ENCODE peak calls at places on chromosome 4, in four cellular contexts. F, A, G and S are unnamed samples.

GRCh38 chr4:153205028-153205648 is 895 bp downstream of the TRIM2 start:
- DNase-seq in A (no peak), G (no peak), F (no peak), S (no peak)

GRCh38 chr4:85837334-85837733 is 362.4 kb downstream of the ARHGAP24 start:
- DNase-seq in G (no peak), F (peak), A (no peak), S (no peak)

GRCh38 chr4:108683479-108683878 is 33.1 kb downstream of the OSTC start:
- DNase-seq in A (no peak), G (peak), F (peak), S (peak)

GRCh38 chr4:150570862-150571261 is 11.1 kb upstream of the MAB21L2 start:
- DNase-seq in G (no peak), A (no peak), F (no peak), S (no peak)

GRCh38 chr4:147479817-147480216 is 1.1 kb upstream of the EDNRA start:
- DNase-seq in G (peak), A (no peak), F (peak), S (peak)

GRCh38 chr4:95409127-95409526 is 139.6 kb downstream of the UNC5C start:
- DNase-seq in F (peak), A (no peak), G (no peak), S (no peak)

GRCh38 chr4:149765630-149766029 is 50.0 kb downstream of the IQCM start:
- DNase-seq in F (peak), G (peak), A (no peak), S (peak)

GRCh38 chr4:23290656-23291055 is 597.9 kb downstream of the GBA3 start:
- DNase-seq in A (no peak), G (no peak), F (peak), S (no peak)

GRCh38 chr4:144656857-144657256 is 10.9 kb downstream of the HHIP start:
- DNase-seq in G (no peak), F (peak), A (no peak), S (no peak)

GRCh38 chr4:153137168-153137567 is 67.1 kb upstream of the TRIM2 start:
- DNase-seq in G (peak), F (peak), A (no peak), S (peak)

GRCh38 chr4:188603646-188604045 is 464.4 kb downstream of the TRIML1 start:
- DNase-seq in F (no peak), A (no peak), G (no peak), S (no peak)

GRCh38 chr4:114191496-114191895 is 212.0 kb upstream of the ARSJ start:
- DNase-seq in G (no peak), F (no peak), A (no peak), S (no peak)

GRCh38 chr4:116705466-116705865 is 379.9 kb downstream of the TRAM1L1 start:
- DNase-seq in G (no peak), F (no peak), A (no peak), S (no peak)

GRCh38 chr4:173181769-173182374 is 13.3 kb downstream of the GALNT7 start:
- DNase-seq in A (no peak), G (no peak), F (peak), S (peak)

GRCh38 chr4:38185406-38185805 is 225.2 kb downstream of the PTTG2 start:
- DNase-seq in G (no peak), A (no peak), F (no peak), S (no peak)

GRCh38 chr4:38182334-38182998 is 222.3 kb downstream of the PTTG2 start:
- DNase-seq in A (no peak), F (no peak), G (no peak), S (no peak)

GRCh38 chr4:38188136-38188535 is 227.9 kb downstream of the PTTG2 start:
- DNase-seq in A (no peak), F (no peak), G (no peak), S (no peak)

GRCh38 chr4:38180456-38180855 is 220.3 kb downstream of the PTTG2 start:
- DNase-seq in F (no peak), A (no peak), G (no peak), S (no peak)

DNA sequence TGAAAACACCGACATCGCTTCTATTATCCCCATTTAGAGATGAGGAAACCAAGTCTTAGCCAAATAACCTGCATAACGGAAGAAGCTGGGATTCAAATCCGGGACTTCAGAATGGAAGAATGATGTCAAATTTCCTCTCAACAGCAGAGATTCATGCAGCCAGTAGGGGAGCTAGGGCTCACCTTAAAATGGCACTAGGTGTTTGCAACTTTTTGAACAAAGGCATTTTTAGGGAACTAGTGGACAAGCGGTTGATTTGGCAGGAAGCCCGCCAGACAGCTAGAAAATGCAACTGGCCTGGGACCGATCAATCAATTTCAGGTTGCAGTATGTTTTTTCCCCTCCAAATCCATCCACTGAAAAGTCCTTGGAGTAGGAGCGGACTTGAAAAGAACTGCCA is 224.2 kb downstream of the PTTG2 start:
- DNase-seq in G (peak), F (no peak), A (no peak), S (no peak)
- TF ChIP-seq CTCF in G (peak), F (peak), A (peak), S (peak)

GRCh38 chr4:61445374-61446063 is 245.4 kb downstream of the ADGRL3 start:
- DNase-seq in A (no peak), G (no peak), F (no peak), S (no peak)

GRCh38 chr4:61443813-61444510 is 243.8 kb downstream of the ADGRL3 start:
- DNase-seq in G (no peak), F (peak), A (no peak), S (no peak)

GRCh38 chr4:61446957-61447356 is 246.8 kb downstream of the ADGRL3 start:
- DNase-seq in G (no peak), F (no peak), A (no peak), S (no peak)

GRCh38 chr4:61442936-61443335 is 242.8 kb downstream of the ADGRL3 start:
- DNase-seq in F (peak), G (no peak), A (no peak), S (no peak)

DNA sequence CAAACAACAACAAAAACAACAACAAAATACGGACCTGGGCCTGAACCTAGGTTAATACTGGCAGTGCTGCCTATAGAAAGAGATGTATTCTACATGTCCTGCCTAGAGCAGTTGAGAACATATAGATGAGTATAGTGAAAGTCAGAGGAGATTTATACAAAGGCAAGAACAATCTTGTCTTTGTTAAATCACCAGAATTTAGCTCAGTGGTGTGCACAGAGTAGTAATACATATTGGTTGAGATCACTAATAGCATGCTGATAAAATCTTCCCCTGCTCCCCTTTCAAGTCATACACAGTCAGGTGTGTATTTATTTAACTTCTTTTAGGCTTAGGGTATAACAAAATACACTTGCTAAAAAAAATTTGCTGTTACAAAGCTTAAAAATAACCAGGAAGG is 247.8 kb downstream of the ADGRL3 start:
- DNase-seq in F (no peak), A (no peak), G (no peak), S (no peak)
- TF ChIP-seq CTCF in F (no peak), A (no peak), G (no peak), S (no peak)

DNA sequence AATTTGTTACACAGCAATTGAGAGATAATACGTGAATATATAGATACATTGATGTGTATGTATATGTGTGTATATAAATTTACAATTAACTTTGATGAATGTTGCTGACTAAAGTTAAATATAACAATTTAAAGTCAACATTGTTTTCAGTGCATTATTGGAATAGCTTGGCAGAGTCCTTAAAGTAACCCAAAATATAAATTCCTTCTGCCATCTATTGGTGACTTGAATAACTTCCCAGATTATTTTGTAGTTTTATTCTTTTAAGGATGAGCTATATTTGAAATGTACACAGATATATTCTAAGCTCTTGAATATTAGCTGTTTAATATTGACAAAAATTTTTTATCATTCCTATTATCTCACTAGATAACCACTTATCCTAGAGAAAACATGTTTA is 298.2 kb upstream of the FSTL5 start:
- DNase-seq in G (peak), A (no peak), F (no peak), S (no peak)
- TF ChIP-seq CTCF in G (no peak), A (no peak), F (no peak), S (no peak)

GRCh38 chr4:12411072-12411471 is 982.4 kb upstream of the HS3ST1 start:
- DNase-seq in G (no peak), F (peak), A (no peak), S (no peak)

GRCh38 chr4:12414181-12414812 is 985.6 kb upstream of the HS3ST1 start:
- DNase-seq in G (no peak), F (no peak), A (no peak), S (no peak)

GRCh38 chr4:12409507-12410190 is 981.0 kb upstream of the HS3ST1 start:
- DNase-seq in G (peak), F (peak), A (no peak), S (no peak)
- TF ChIP-seq CTCF in G (no peak), F (peak), A (no peak), S (no peak)

DNA sequence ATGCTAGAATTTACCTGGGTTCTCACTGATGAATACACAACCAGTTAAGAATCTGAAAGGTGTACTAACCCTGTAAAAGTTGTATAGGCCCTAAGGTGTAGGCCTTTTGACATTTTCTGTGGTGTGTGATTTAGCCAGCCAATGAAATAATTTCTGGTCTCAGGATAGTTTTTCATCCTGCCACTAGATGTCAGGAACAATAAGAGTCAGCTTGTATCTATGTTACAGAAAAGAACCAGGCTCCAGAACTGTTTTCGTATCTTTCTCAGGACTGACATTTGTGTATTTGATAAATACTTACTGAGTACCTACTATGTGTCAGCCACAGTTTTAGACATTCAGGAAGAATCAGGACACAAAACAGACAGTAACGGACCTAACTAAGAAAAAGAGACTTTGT is 673.6 kb upstream of the TENM3 start:
- DNase-seq in G (peak), A (peak), F (peak), S (peak)
- TF ChIP-seq CTCF in G (peak), A (peak), F (peak), S (peak)